ENCODE peak calls at places on chromosomes 6 and 20, in five cellular contexts. Q is islet precursor cell; V is astrocyte of the cerebellum; P is putamen; K is CD8-positive, alpha-beta memory T cell. C is an unnamed sample.

GRCh38 chr20:9571783-9572182 is 57.4 kb downstream of the LAMP5 start:
- DNase-seq in Q (no peak), V (no peak), P (no peak), K (no peak), C (no peak)

GRCh38 chr20:58117944-58118343 is 110.5 kb downstream of the ANKRD60 start:
- DNase-seq in Q (no peak), V (no peak), P (no peak), K (no peak), C (no peak)

GRCh38 chr20:47727909-47728361 is 57.3 kb downstream of the SULF2 start:
- DNase-seq in Q (no peak), V (no peak), P (peak), K (no peak), C (no peak)

GRCh38 chr6:150565945-150566344 is 33.7 kb upstream of the PLEKHG1 start:
- DNase-seq in Q (no peak), V (no peak), P (no peak), K (no peak), C (peak)

GRCh38 chr20:50496773-50497375 is 13.3 kb upstream of the PTPN1 start:
- DNase-seq in Q (no peak), V (no peak), P (no peak), K (no peak), C (peak)

GRCh38 chr6:55058682-55059081 is 115.6 kb upstream of the HCRTR2 start:
- DNase-seq in Q (no peak), V (no peak), P (no peak), K (no peak), C (no peak)

GRCh38 chr6:149723771-149724417 is 6.0 kb upstream of the LATS1 start:
- DNase-seq in Q (peak), V (peak), P (peak), K (peak), C (peak)

GRCh38 chr20:8385247-8385646 is 253.2 kb downstream of the PLCB1 start:
- DNase-seq in Q (peak), V (no peak), P (peak), K (no peak), C (no peak)

GRCh38 chr6:156886409-156886808 is 109.2 kb downstream of the ARID1B start:
- DNase-seq in Q (no peak), V (no peak), P (no peak), K (no peak), C (no peak)

GRCh38 chr6:168574699-168575195 is 133.8 kb downstream of the SMOC2 start:
- DNase-seq in Q (no peak), V (no peak), P (no peak), K (no peak), C (no peak)

GRCh38 chr20:53195882-53196610 is 223.9 kb downstream of the TSHZ2 start:
- DNase-seq in Q (peak), V (no peak), P (no peak), K (no peak), C (no peak)

GRCh38 chr6:37077459-37078296 is 72.2 kb downstream of the FGD2 start:
- DNase-seq in Q (peak), V (peak), P (no peak), K (no peak), C (peak)

GRCh38 chr6:158047120-158047518 is 65.5 kb downstream of the SYNJ2 start:
- DNase-seq in Q (no peak), V (peak), P (no peak), K (peak), C (no peak)

GRCh38 chr20:10610266-10610665 is 63.5 kb downstream of the JAG1 start:
- DNase-seq in Q (peak), V (no peak), P (no peak), K (no peak), C (no peak)

C was measured in mammary epithelial cell.